ENCODE peak calls at places on chromosomes 3 and 15, in eight cellular contexts. T is activated CD4-positive, alpha-beta T cell treated with anti-CD3 and anti-CD28 coated beads for 1 hour; X is GM06990; Y is mesenchymal stem cell; B is GM12865; F is dorsolateral prefrontal cortex; O is stimulated activated CD4-positive, alpha-beta T cell treated with anti-CD3 and anti-CD28 coated beads, Interleukin-4, amount 100 ng/mL, for 1 hour; W is left kidney. L is an unnamed sample.

GRCh38 chr15:31262901-31263671 is 63.5 kb upstream of the KLF13 start:
- DNase-seq in W (peak; percentile 61), F (no peak), B (peak; percentile 89), X (peak; percentile 65), O (no peak), T (peak; percentile 7), Y (no peak), L (peak; percentile 13)

GRCh38 chr3:116777181-116777840 is 67.7 kb downstream of the TUSC7 start:
- DNase-seq in W (no peak), X (no peak), Y (no peak), O (no peak), F (no peak), T (no peak), B (no peak), L (no peak)

GRCh38 chr3:113218679-113219040 is 7.3 kb downstream of the BOC start:
- DNase-seq in F (no peak), O (no peak), T (no peak), Y (no peak), W (no peak), B (no peak), X (no peak), L (no peak)

GRCh38 chr3:189307963-189308362 is 136.2 kb downstream of the TPRG1 start:
- DNase-seq in T (no peak), O (no peak), Y (no peak), F (no peak), B (peak; percentile 61), X (no peak), W (no peak), L (no peak)

GRCh38 chr3:17830786-17831185 is 88.4 kb upstream of the TBC1D5 start:
- DNase-seq in F (no peak), Y (no peak), B (no peak), T (no peak), X (no peak), W (no peak), O (no peak), L (no peak)

GRCh38 chr3:58042947-58043707 is 34.9 kb downstream of the FLNB start:
- DNase-seq in W (no peak), O (no peak), B (no peak), Y (no peak), X (no peak), F (no peak), T (no peak), L (no peak)

GRCh38 chr3:54862526-54862925 is 65.3 kb downstream of the LRTM1 start:
- DNase-seq in B (no peak), T (no peak), W (no peak), X (no peak), F (no peak), O (no peak), Y (no peak), L (no peak)

GRCh38 chr3:121941592-121941991 is 47.4 kb downstream of the SLC15A2 start:
- DNase-seq in Y (no peak), O (no peak), T (no peak), B (no peak), X (no peak), W (no peak), F (no peak), L (no peak)

GRCh38 chr3:104763007-104763406 is 603.7 kb upstream of the ALCAM start:
- DNase-seq in F (no peak), B (no peak), W (peak; percentile 21), X (no peak), Y (peak; percentile 19), T (no peak), O (no peak), L (no peak)

GRCh38 chr3:115788921-115789470 is 165.7 kb downstream of the GAP43 start:
- DNase-seq in X (no peak), O (no peak), W (no peak), F (no peak), Y (peak; percentile 67), B (no peak), T (no peak), L (peak; percentile 96)

GRCh38 chr15:58472821-58473581 is 41.2 kb downstream of the LIPC start:
- DNase-seq in B (peak; percentile 70), T (peak; percentile 15), F (no peak), O (no peak), X (peak; percentile 35), Y (peak; percentile 44), W (peak; percentile 27), L (no peak)